ENCODE peak calls at places on chromosomes 5 and 9, in nine cellular contexts. L, D, Y, P, W, B, Z, M and O are unnamed samples.

GRCh38 chr9:3497857-3498256 is 27.9 kb downstream of the RFX3 start:
- DNase-seq in L (no peak), D (no peak), Y (no peak), P (no peak), W (no peak), B (no peak), Z (no peak), M (no peak), O (no peak)

GRCh38 chr9:128438343-128439109 is 17.3 kb upstream of the ODF2 start:
- DNase-seq in L (peak), D (peak), Y (no peak), P (peak), W (peak), B (peak), Z (peak), M (peak), O (peak)

GRCh38 chr5:132063090-132063911 is 2.8 kb downstream of the IL3 start:
- DNase-seq in L (peak), D (peak), Y (no peak), P (peak), W (peak), B (peak), Z (peak), M (peak), O (peak)

GRCh38 chr5:72693001-72693442 is 123.4 kb upstream of the TNPO1 start:
- DNase-seq in L (no peak), D (no peak), Y (no peak), P (no peak), W (no peak), B (peak), Z (no peak), M (peak), O (no peak)

GRCh38 chr5:14364096-14364495 is 217.5 kb upstream of the OTULINL start:
- DNase-seq in L (no peak), D (no peak), Y (no peak), P (no peak), W (no peak), B (no peak), Z (no peak), M (peak), O (no peak)

GRCh38 chr9:110021891-110022290 is 186.1 kb downstream of the C9orf152 start:
- DNase-seq in L (no peak), D (no peak), Y (no peak), P (no peak), W (no peak), B (no peak), Z (no peak), M (peak), O (no peak)

GRCh38 chr9:4375424-4376195 is 75.7 kb upstream of the GLIS3 start:
- DNase-seq in L (peak), D (peak), Y (peak), P (no peak), W (no peak), B (peak), Z (no peak), M (peak), O (no peak)

GRCh38 chr5:345404-346195 is 24.1 kb downstream of the AHRR start:
- DNase-seq in L (no peak), D (no peak), Y (no peak), P (no peak), W (no peak), B (no peak), Z (no peak), M (peak), O (peak)

GRCh38 chr9:110206388-110206787 is 1.6 kb downstream of the C9orf152 start:
- DNase-seq in L (no peak), D (no peak), Y (no peak), P (no peak), W (no peak), B (no peak), Z (peak), M (no peak), O (peak)

GRCh38 chr5:6673963-6674362 is 39.3 kb upstream of the TENT4A start:
- DNase-seq in L (no peak), D (no peak), Y (no peak), P (no peak), W (no peak), B (no peak), Z (no peak), M (no peak), O (no peak)

GRCh38 chr5:155786108-155786507 is 540.9 kb upstream of the SGCD start:
- DNase-seq in L (no peak), D (no peak), Y (no peak), P (no peak), W (no peak), B (no peak), Z (no peak), M (no peak), O (no peak)

GRCh38 chr9:96073531-96074284 is 198.2 kb downstream of the ERCC6L2 start:
- DNase-seq in L (no peak), D (no peak), Y (no peak), P (no peak), W (no peak), B (no peak), Z (peak), M (no peak), O (peak)
- H3K4me3 ChIP-seq in L (no peak), D (no peak), Y (no peak), P (no peak), W (no peak), B (no peak), Z (no peak), M (no peak), O (no peak)

GRCh38 chr9:2269778-2270177 is 254.6 kb downstream of the SMARCA2 start:
- DNase-seq in L (no peak), D (no peak), Y (no peak), P (no peak), W (no peak), B (no peak), Z (no peak), M (no peak), O (no peak)
- H3K4me3 ChIP-seq in L (no peak), D (no peak), Y (no peak), P (no peak), W (no peak), B (no peak), Z (no peak), M (no peak), O (no peak)

GRCh38 chr9:98797491-98797890 is 1.1 kb upstream of the ANKS6 start:
- DNase-seq in L (no peak), D (no peak), Y (no peak), P (no peak), W (no peak), B (no peak), Z (no peak), M (peak), O (no peak)

GRCh38 chr9:98795970-98796363 is 388 bp downstream of the ANKS6 start:
- DNase-seq in L (no peak), D (no peak), Y (no peak), P (no peak), W (no peak), B (no peak), Z (no peak), M (peak), O (peak)

GRCh38 chr9:98796364-98797101 is at the start of gene ANKS6:
- DNase-seq in L (peak), D (peak), Y (no peak), P (no peak), W (peak), B (peak), Z (peak), M (peak), O (peak)

GRCh38 chr9:98794802-98795201 is 1.6 kb downstream of the ANKS6 start:
- DNase-seq in L (no peak), D (no peak), Y (no peak), P (no peak), W (no peak), B (no peak), Z (no peak), M (no peak), O (peak)

DNA sequence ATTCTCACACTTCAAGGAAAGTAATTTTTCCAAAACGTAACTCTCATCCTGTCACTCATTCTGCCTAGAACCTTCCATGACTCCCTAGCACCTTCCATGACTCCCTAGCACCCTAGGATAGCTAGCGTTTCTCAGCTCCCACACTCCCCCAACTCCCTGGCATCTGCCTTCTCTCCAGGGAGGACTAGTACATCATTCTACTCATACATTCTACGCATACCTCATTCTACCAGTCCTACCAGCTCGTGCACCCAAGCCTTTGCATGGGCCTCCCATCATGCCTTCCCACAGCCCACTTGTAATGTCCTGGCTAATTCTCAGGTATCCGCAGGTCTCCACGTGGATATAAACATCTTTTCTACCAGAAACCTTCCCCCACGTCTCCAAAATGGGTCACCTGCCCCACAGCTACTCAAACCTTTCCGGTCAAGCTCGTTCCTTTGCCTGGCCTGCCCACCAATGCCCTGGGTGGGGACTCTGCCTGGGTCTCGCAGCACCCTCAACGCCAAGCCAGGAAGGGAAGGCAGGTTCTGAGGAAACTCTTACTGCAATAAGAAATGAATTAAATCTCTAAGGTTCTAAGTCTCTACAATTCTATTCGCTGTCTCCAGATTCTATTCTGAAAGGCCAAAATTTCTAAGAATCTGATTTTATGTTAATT is 930 bp downstream of the ANKS6 start:
- DNase-seq in L (no peak), D (no peak), Y (no peak), P (no peak), W (no peak), B (no peak), Z (no peak), M (no peak), O (peak)
- H3K4me3 ChIP-seq in L (peak), D (peak), Y (peak), P (no peak), W (peak), B (peak), Z (no peak), M (peak), O (peak)

DNA sequence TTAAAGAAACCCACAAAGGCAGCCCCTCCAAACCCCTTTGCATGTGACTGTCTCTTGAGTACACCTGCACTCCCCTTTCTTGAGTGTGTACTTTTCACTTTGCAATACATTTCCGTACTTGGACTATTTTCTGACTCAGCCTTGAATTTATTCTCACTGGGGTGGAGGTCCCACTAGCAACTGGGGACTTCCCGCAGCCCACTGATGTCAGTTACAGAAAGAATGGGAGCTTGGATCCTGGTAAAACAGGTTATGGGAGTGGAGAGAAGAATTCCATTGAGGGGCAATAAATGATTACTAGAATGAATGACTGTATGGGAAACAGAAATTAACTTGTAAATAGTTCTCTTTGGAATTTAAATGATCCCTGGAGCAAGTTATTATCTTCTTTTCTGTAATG is 58.2 kb upstream of the SPATA31C2 start:
- DNase-seq in L (no peak), D (no peak), Y (no peak), P (no peak), W (no peak), B (no peak), Z (no peak), M (no peak), O (no peak)
- H3K4me3 ChIP-seq in L (no peak), D (no peak), Y (no peak), P (no peak), W (no peak), B (no peak), Z (no peak), M (no peak), O (no peak)

GRCh38 chr5:165039748-165040147 is 1534.3 kb downstream of the MAT2B start:
- DNase-seq in L (no peak), D (no peak), Y (no peak), P (no peak), W (no peak), B (no peak), Z (no peak), M (no peak), O (no peak)
- H3K4me3 ChIP-seq in L (no peak), D (no peak), Y (no peak), P (no peak), W (no peak), B (no peak), Z (no peak), M (no peak), O (no peak)